ENCODE peak calls at places on chromosomes 4 and X, in ten cellular contexts. One of them, this sample, is unnamed.

GRCh38 chr4:164779811-164780216 is 25.9 kb downstream of the SMIM31 start:
- DNase-seq in cardiac muscle cell: peak
- DNase-seq in sigmoid colon: no peak
- DNase-seq in fibroblast of pulmonary artery: peak
- DNase-seq in HL-60: no peak
- DNase-seq in right lobe of liver: no peak
- DNase-seq in AG10803: peak
- DNase-seq in CD4-positive, alpha-beta T cell: no peak
- DNase-seq in HFF-Myc: peak
- DNase-seq in neural crest cell: peak
- DNase-seq in this sample: peak

GRCh38 chrX:149145845-149146285 is 359.2 kb downstream of the IDS start:
- DNase-seq in cardiac muscle cell: no peak
- DNase-seq in sigmoid colon: no peak
- DNase-seq in fibroblast of pulmonary artery: no peak
- DNase-seq in HL-60: no peak
- DNase-seq in right lobe of liver: no peak
- DNase-seq in AG10803: no peak
- DNase-seq in CD4-positive, alpha-beta T cell: no peak
- DNase-seq in HFF-Myc: no peak
- DNase-seq in neural crest cell: no peak
- DNase-seq in this sample: peak

GRCh38 chrX:64169988-64170387 is 35.5 kb downstream of the AMER1 start:
- DNase-seq in cardiac muscle cell: no peak
- DNase-seq in sigmoid colon: no peak
- DNase-seq in fibroblast of pulmonary artery: no peak
- DNase-seq in HL-60: no peak
- DNase-seq in right lobe of liver: no peak
- DNase-seq in AG10803: no peak
- DNase-seq in CD4-positive, alpha-beta T cell: no peak
- DNase-seq in HFF-Myc: no peak
- DNase-seq in neural crest cell: no peak
- DNase-seq in this sample: no peak

GRCh38 chr4:145839151-145839550 is 99.5 kb downstream of the ZNF827 start:
- DNase-seq in cardiac muscle cell: no peak
- DNase-seq in sigmoid colon: no peak
- DNase-seq in fibroblast of pulmonary artery: no peak
- DNase-seq in HL-60: no peak
- DNase-seq in right lobe of liver: no peak
- DNase-seq in AG10803: no peak
- DNase-seq in CD4-positive, alpha-beta T cell: no peak
- DNase-seq in HFF-Myc: no peak
- DNase-seq in neural crest cell: no peak
- DNase-seq in this sample: no peak

GRCh38 chr4:165433529-165433928 is 54.7 kb downstream of the CPE start:
- DNase-seq in cardiac muscle cell: no peak
- DNase-seq in sigmoid colon: no peak
- DNase-seq in fibroblast of pulmonary artery: no peak
- DNase-seq in HL-60: no peak
- DNase-seq in right lobe of liver: no peak
- DNase-seq in AG10803: no peak
- DNase-seq in CD4-positive, alpha-beta T cell: no peak
- DNase-seq in HFF-Myc: no peak
- DNase-seq in neural crest cell: no peak
- DNase-seq in this sample: no peak

GRCh38 chr4:2458546-2459491 is 10.1 kb upstream of the RNF4 start:
- DNase-seq in cardiac muscle cell: no peak
- DNase-seq in sigmoid colon: no peak
- DNase-seq in fibroblast of pulmonary artery: no peak
- DNase-seq in HL-60: no peak
- DNase-seq in right lobe of liver: no peak
- DNase-seq in AG10803: no peak
- DNase-seq in CD4-positive, alpha-beta T cell: no peak
- DNase-seq in HFF-Myc: no peak
- DNase-seq in neural crest cell: no peak
- DNase-seq in this sample: no peak

GRCh38 chr4:150619032-150619431 is 37.1 kb downstream of the MAB21L2 start:
- DNase-seq in cardiac muscle cell: no peak
- DNase-seq in sigmoid colon: no peak
- DNase-seq in fibroblast of pulmonary artery: peak
- DNase-seq in HL-60: no peak
- DNase-seq in right lobe of liver: no peak
- DNase-seq in AG10803: no peak
- DNase-seq in CD4-positive, alpha-beta T cell: no peak
- DNase-seq in HFF-Myc: no peak
- DNase-seq in neural crest cell: no peak
- DNase-seq in this sample: no peak

GRCh38 chr4:7838136-7838782 is 101.4 kb downstream of the AFAP1 start:
- DNase-seq in cardiac muscle cell: no peak
- DNase-seq in sigmoid colon: peak
- DNase-seq in fibroblast of pulmonary artery: no peak
- DNase-seq in HL-60: no peak
- DNase-seq in right lobe of liver: no peak
- DNase-seq in AG10803: no peak
- DNase-seq in CD4-positive, alpha-beta T cell: no peak
- DNase-seq in HFF-Myc: no peak
- DNase-seq in neural crest cell: no peak
- DNase-seq in this sample: no peak

GRCh38 chr4:158766419-158767044 is 2.3 kb upstream of the FNIP2 start:
- DNase-seq in cardiac muscle cell: no peak
- DNase-seq in sigmoid colon: no peak
- DNase-seq in fibroblast of pulmonary artery: no peak
- DNase-seq in HL-60: no peak
- DNase-seq in right lobe of liver: no peak
- DNase-seq in AG10803: no peak
- DNase-seq in CD4-positive, alpha-beta T cell: no peak
- DNase-seq in HFF-Myc: no peak
- DNase-seq in neural crest cell: no peak
- DNase-seq in this sample: no peak

GRCh38 chr4:158770671-158771070 is 1.8 kb downstream of the FNIP2 start:
- DNase-seq in cardiac muscle cell: no peak
- DNase-seq in sigmoid colon: no peak
- DNase-seq in fibroblast of pulmonary artery: no peak
- DNase-seq in HL-60: no peak
- DNase-seq in right lobe of liver: no peak
- DNase-seq in AG10803: no peak
- DNase-seq in CD4-positive, alpha-beta T cell: no peak
- DNase-seq in HFF-Myc: no peak
- DNase-seq in neural crest cell: no peak
- DNase-seq in this sample: no peak

GRCh38 chr4:158769175-158769831 is 477 bp downstream of the FNIP2 start:
- DNase-seq in cardiac muscle cell: peak
- DNase-seq in sigmoid colon: peak
- DNase-seq in fibroblast of pulmonary artery: peak
- DNase-seq in HL-60: no peak
- DNase-seq in right lobe of liver: peak
- DNase-seq in AG10803: peak
- DNase-seq in CD4-positive, alpha-beta T cell: peak
- DNase-seq in HFF-Myc: no peak
- DNase-seq in neural crest cell: peak
- DNase-seq in this sample: peak

GRCh38 chr4:158771776-158772175 is 3.0 kb downstream of the FNIP2 start:
- DNase-seq in cardiac muscle cell: no peak
- DNase-seq in sigmoid colon: no peak
- DNase-seq in fibroblast of pulmonary artery: no peak
- DNase-seq in HL-60: no peak
- DNase-seq in right lobe of liver: no peak
- DNase-seq in AG10803: no peak
- DNase-seq in CD4-positive, alpha-beta T cell: no peak
- DNase-seq in HFF-Myc: no peak
- DNase-seq in neural crest cell: no peak
- DNase-seq in this sample: no peak

GRCh38 chr4:158768577-158769174 is at the start of gene FNIP2:
- DNase-seq in cardiac muscle cell: peak
- DNase-seq in sigmoid colon: peak
- DNase-seq in fibroblast of pulmonary artery: peak
- DNase-seq in HL-60: no peak
- DNase-seq in right lobe of liver: peak
- DNase-seq in AG10803: peak
- DNase-seq in CD4-positive, alpha-beta T cell: peak
- DNase-seq in HFF-Myc: no peak
- DNase-seq in neural crest cell: peak
- DNase-seq in this sample: peak
- TF ChIP-seq CTCF in cardiac muscle cell: no peak
- TF ChIP-seq CTCF in sigmoid colon: no peak
- TF ChIP-seq CTCF in fibroblast of pulmonary artery: no peak
- TF ChIP-seq CTCF in HL-60: no peak
- TF ChIP-seq CTCF in right lobe of liver: no peak
- TF ChIP-seq CTCF in AG10803: no peak
- TF ChIP-seq CTCF in CD4-positive, alpha-beta T cell: no peak
- TF ChIP-seq CTCF in HFF-Myc: no peak
- TF ChIP-seq CTCF in neural crest cell: no peak
- TF ChIP-seq CTCF in this sample: no peak

DNA sequence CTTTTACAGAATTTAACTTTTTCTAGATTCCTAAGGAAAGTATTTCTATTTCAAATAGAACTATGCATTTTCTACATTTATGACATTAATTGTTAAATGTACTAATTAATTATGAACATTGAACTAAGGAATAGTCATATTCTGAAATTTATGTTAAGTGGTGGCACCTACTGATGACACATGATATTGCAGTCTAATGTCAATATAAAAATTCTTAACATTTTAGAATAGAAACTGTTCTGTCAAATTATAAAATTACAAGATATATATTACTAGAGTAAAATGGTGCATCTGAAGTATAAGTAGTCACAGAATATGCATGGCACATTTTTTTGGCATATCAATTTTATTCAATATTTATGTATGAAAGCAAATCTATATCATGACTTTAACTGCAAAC is 40.2 kb upstream of the NDNF start:
- DNase-seq in cardiac muscle cell: no peak
- DNase-seq in sigmoid colon: no peak
- DNase-seq in fibroblast of pulmonary artery: peak
- DNase-seq in HL-60: no peak
- DNase-seq in right lobe of liver: no peak
- DNase-seq in AG10803: no peak
- DNase-seq in CD4-positive, alpha-beta T cell: no peak
- DNase-seq in HFF-Myc: no peak
- DNase-seq in neural crest cell: no peak
- DNase-seq in this sample: no peak
- TF ChIP-seq CTCF in cardiac muscle cell: peak
- TF ChIP-seq CTCF in sigmoid colon: no peak
- TF ChIP-seq CTCF in fibroblast of pulmonary artery: peak
- TF ChIP-seq CTCF in HL-60: no peak
- TF ChIP-seq CTCF in right lobe of liver: peak
- TF ChIP-seq CTCF in AG10803: peak
- TF ChIP-seq CTCF in CD4-positive, alpha-beta T cell: peak
- TF ChIP-seq CTCF in HFF-Myc: no peak
- TF ChIP-seq CTCF in neural crest cell: peak
- TF ChIP-seq CTCF in this sample: peak

GRCh38 chr4:93501946-93502345 is 326.6 kb upstream of the ATOH1 start:
- DNase-seq in cardiac muscle cell: no peak
- DNase-seq in sigmoid colon: no peak
- DNase-seq in fibroblast of pulmonary artery: peak
- DNase-seq in HL-60: no peak
- DNase-seq in right lobe of liver: no peak
- DNase-seq in AG10803: no peak
- DNase-seq in CD4-positive, alpha-beta T cell: no peak
- DNase-seq in HFF-Myc: no peak
- DNase-seq in neural crest cell: no peak
- DNase-seq in this sample: no peak
- TF ChIP-seq CTCF in cardiac muscle cell: no peak
- TF ChIP-seq CTCF in sigmoid colon: no peak
- TF ChIP-seq CTCF in fibroblast of pulmonary artery: no peak
- TF ChIP-seq CTCF in HL-60: no peak
- TF ChIP-seq CTCF in right lobe of liver: no peak
- TF ChIP-seq CTCF in AG10803: no peak
- TF ChIP-seq CTCF in CD4-positive, alpha-beta T cell: no peak
- TF ChIP-seq CTCF in HFF-Myc: no peak
- TF ChIP-seq CTCF in neural crest cell: no peak
- TF ChIP-seq CTCF in this sample: no peak

GRCh38 chrX:107672955-107673378 is 44.7 kb downstream of the PRPS1 start:
- DNase-seq in cardiac muscle cell: peak
- DNase-seq in sigmoid colon: peak
- DNase-seq in fibroblast of pulmonary artery: peak
- DNase-seq in HL-60: no peak
- DNase-seq in right lobe of liver: peak
- DNase-seq in AG10803: peak
- DNase-seq in CD4-positive, alpha-beta T cell: peak
- DNase-seq in HFF-Myc: no peak
- DNase-seq in neural crest cell: no peak
- DNase-seq in this sample: peak

GRCh38 chrX:107675365-107675654 is 47.0 kb downstream of the PRPS1 start:
- DNase-seq in cardiac muscle cell: no peak
- DNase-seq in sigmoid colon: no peak
- DNase-seq in fibroblast of pulmonary artery: no peak
- DNase-seq in HL-60: no peak
- DNase-seq in right lobe of liver: no peak
- DNase-seq in AG10803: no peak
- DNase-seq in CD4-positive, alpha-beta T cell: no peak
- DNase-seq in HFF-Myc: no peak
- DNase-seq in neural crest cell: no peak
- DNase-seq in this sample: no peak

GRCh38 chrX:107673401-107673800 is 45.1 kb downstream of the PRPS1 start:
- DNase-seq in cardiac muscle cell: no peak
- DNase-seq in sigmoid colon: no peak
- DNase-seq in fibroblast of pulmonary artery: no peak
- DNase-seq in HL-60: no peak
- DNase-seq in right lobe of liver: no peak
- DNase-seq in AG10803: no peak
- DNase-seq in CD4-positive, alpha-beta T cell: no peak
- DNase-seq in HFF-Myc: no peak
- DNase-seq in neural crest cell: no peak
- DNase-seq in this sample: no peak

GRCh38 chrX:107674480-107675364 is 46.4 kb downstream of the PRPS1 start:
- DNase-seq in cardiac muscle cell: no peak
- DNase-seq in sigmoid colon: peak
- DNase-seq in fibroblast of pulmonary artery: peak
- DNase-seq in HL-60: no peak
- DNase-seq in right lobe of liver: peak
- DNase-seq in AG10803: peak
- DNase-seq in CD4-positive, alpha-beta T cell: peak
- DNase-seq in HFF-Myc: no peak
- DNase-seq in neural crest cell: no peak
- DNase-seq in this sample: peak

GRCh38 chrX:107673933-107674479 is 45.7 kb downstream of the PRPS1 start:
- DNase-seq in cardiac muscle cell: no peak
- DNase-seq in sigmoid colon: peak
- DNase-seq in fibroblast of pulmonary artery: peak
- DNase-seq in HL-60: peak
- DNase-seq in right lobe of liver: peak
- DNase-seq in AG10803: peak
- DNase-seq in CD4-positive, alpha-beta T cell: peak
- DNase-seq in HFF-Myc: no peak
- DNase-seq in neural crest cell: no peak
- DNase-seq in this sample: peak
- TF ChIP-seq CTCF in cardiac muscle cell: no peak
- TF ChIP-seq CTCF in sigmoid colon: no peak
- TF ChIP-seq CTCF in fibroblast of pulmonary artery: no peak
- TF ChIP-seq CTCF in HL-60: no peak
- TF ChIP-seq CTCF in right lobe of liver: no peak
- TF ChIP-seq CTCF in AG10803: no peak
- TF ChIP-seq CTCF in CD4-positive, alpha-beta T cell: no peak
- TF ChIP-seq CTCF in HFF-Myc: no peak
- TF ChIP-seq CTCF in neural crest cell: no peak
- TF ChIP-seq CTCF in this sample: no peak